ENCODE peak calls at places on chromosome 4, in four cellular contexts. One of them, this sample, is unnamed.

GRCh38 chr4:121307441-121308327 is 73.1 kb downstream of the QRFPR start:
- DNase-seq in HepG2: peak; percentile 34
- DNase-seq in K562: peak; percentile 56
- DNase-seq in GM12878: peak; percentile 51
- DNase-seq in this sample: peak; percentile 45

GRCh38 chr4:26729027-26729426 is 131.6 kb upstream of the STIM2 start:
- DNase-seq in K562: no peak
- DNase-seq in HepG2: peak; percentile 39
- DNase-seq in GM12878: no peak
- DNase-seq in this sample: no peak

GRCh38 chr4:98570160-98570797 is 88.1 kb downstream of the TSPAN5 start:
- DNase-seq in K562: no peak
- DNase-seq in GM12878: no peak
- DNase-seq in HepG2: no peak
- DNase-seq in this sample: no peak

GRCh38 chr4:40845136-40845910 is 95.6 kb downstream of the NSUN7 start:
- DNase-seq in HepG2: no peak
- DNase-seq in GM12878: no peak
- DNase-seq in K562: no peak
- DNase-seq in this sample: no peak

GRCh38 chr4:182829196-182829595 is 88.0 kb downstream of the DCTD start:
- DNase-seq in GM12878: no peak
- DNase-seq in HepG2: no peak
- DNase-seq in K562: no peak
- DNase-seq in this sample: no peak

GRCh38 chr4:85606505-85606904 is 131.6 kb downstream of the ARHGAP24 start:
- DNase-seq in HepG2: no peak
- DNase-seq in K562: no peak
- DNase-seq in GM12878: no peak
- DNase-seq in this sample: no peak

GRCh38 chr4:20279381-20279780 is 27.7 kb downstream of the SLIT2 start:
- DNase-seq in GM12878: no peak
- DNase-seq in K562: no peak
- DNase-seq in HepG2: no peak
- DNase-seq in this sample: no peak

GRCh38 chr4:121758896-121759568 is 5.9 kb downstream of the SMIM43 start:
- DNase-seq in K562: no peak
- DNase-seq in HepG2: no peak
- DNase-seq in GM12878: no peak
- DNase-seq in this sample: no peak

GRCh38 chr4:52266537-52267137 is 215.5 kb downstream of the SPATA18 start:
- DNase-seq in GM12878: no peak
- DNase-seq in K562: no peak
- DNase-seq in HepG2: no peak
- DNase-seq in this sample: no peak

GRCh38 chr4:8904041-8904501 is 32.4 kb upstream of the HMX1 start:
- DNase-seq in HepG2: no peak
- DNase-seq in K562: no peak
- DNase-seq in GM12878: no peak
- DNase-seq in this sample: no peak

GRCh38 chr4:140049024-140049923 is 104.7 kb downstream of the MAML3 start:
- DNase-seq in K562: no peak
- DNase-seq in GM12878: no peak
- DNase-seq in HepG2: peak; percentile 2
- DNase-seq in this sample: peak; percentile 55

GRCh38 chr4:85028910-85029309 is 62.4 kb upstream of the WDFY3 start:
- DNase-seq in GM12878: no peak
- DNase-seq in HepG2: no peak
- DNase-seq in K562: peak; percentile 3
- DNase-seq in this sample: no peak

GRCh38 chr4:24871176-24871575 is 41.7 kb downstream of the CCDC149 start:
- DNase-seq in K562: no peak
- DNase-seq in HepG2: no peak
- DNase-seq in GM12878: no peak
- DNase-seq in this sample: no peak

GRCh38 chr4:143389543-143390195 is 53.0 kb downstream of the GAB1 start:
- DNase-seq in HepG2: peak; percentile 72
- DNase-seq in K562: no peak
- DNase-seq in GM12878: no peak
- DNase-seq in this sample: no peak

GRCh38 chr4:40256329-40256728 is 59.5 kb downstream of the RHOH start:
- DNase-seq in HepG2: no peak
- DNase-seq in GM12878: no peak
- DNase-seq in K562: no peak
- DNase-seq in this sample: no peak

GRCh38 chr4:174437756-174438155 is 84.5 kb downstream of the HPGD start:
- DNase-seq in HepG2: no peak
- DNase-seq in GM12878: no peak
- DNase-seq in K562: no peak
- DNase-seq in this sample: no peak

DNA sequence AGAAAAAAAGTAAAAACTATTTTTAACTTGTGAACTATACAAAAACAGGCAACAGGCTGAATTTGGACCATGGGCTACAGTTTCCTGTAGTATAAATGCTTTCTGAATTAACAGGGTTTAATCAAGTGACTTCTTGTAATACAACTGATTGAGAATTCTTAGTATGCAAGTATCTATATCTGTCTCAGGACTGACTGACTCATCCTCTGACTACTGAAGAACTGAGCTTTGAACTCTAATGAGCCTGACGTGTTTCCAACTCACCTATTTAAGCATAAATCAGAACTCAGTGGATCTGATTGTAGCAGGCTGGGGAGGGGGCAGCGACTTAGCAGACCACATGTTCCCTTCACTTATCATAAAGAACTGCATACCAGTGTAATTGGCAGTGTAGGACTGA is 7.8 kb downstream of the SPATA4 start:
- DNase-seq in HepG2: peak; percentile 1
- DNase-seq in K562: no peak
- DNase-seq in GM12878: no peak
- DNase-seq in this sample: no peak
- TF ChIP-seq NR2C2 in HepG2: no peak
- TF ChIP-seq NR2C2 in K562: no peak
- TF ChIP-seq NR2C2 in GM12878: no peak
- TF ChIP-seq NR2C2 in this sample: no peak

GRCh38 chr4:92235741-92236140 is 68.0 kb upstream of the GRID2 start:
- DNase-seq in K562: no peak
- DNase-seq in GM12878: no peak
- DNase-seq in HepG2: no peak
- DNase-seq in this sample: no peak
- TF ChIP-seq NR2C2 in K562: no peak
- TF ChIP-seq NR2C2 in GM12878: no peak
- TF ChIP-seq NR2C2 in HepG2: no peak
- TF ChIP-seq NR2C2 in this sample: no peak

GRCh38 chr4:152748619-152749018 is 30.9 kb downstream of the TIGD4 start:
- DNase-seq in K562: no peak
- DNase-seq in HepG2: no peak
- DNase-seq in GM12878: no peak
- DNase-seq in this sample: no peak
- TF ChIP-seq NR2C2 in K562: no peak
- TF ChIP-seq NR2C2 in HepG2: no peak
- TF ChIP-seq NR2C2 in GM12878: no peak
- TF ChIP-seq NR2C2 in this sample: no peak

GRCh38 chr4:138953962-138954371 is 61.6 kb upstream of the NOCT start:
- DNase-seq in HepG2: no peak
- DNase-seq in GM12878: no peak
- DNase-seq in K562: no peak
- DNase-seq in this sample: no peak
- TF ChIP-seq NR2C2 in HepG2: no peak
- TF ChIP-seq NR2C2 in GM12878: no peak
- TF ChIP-seq NR2C2 in K562: no peak
- TF ChIP-seq NR2C2 in this sample: no peak

DNA sequence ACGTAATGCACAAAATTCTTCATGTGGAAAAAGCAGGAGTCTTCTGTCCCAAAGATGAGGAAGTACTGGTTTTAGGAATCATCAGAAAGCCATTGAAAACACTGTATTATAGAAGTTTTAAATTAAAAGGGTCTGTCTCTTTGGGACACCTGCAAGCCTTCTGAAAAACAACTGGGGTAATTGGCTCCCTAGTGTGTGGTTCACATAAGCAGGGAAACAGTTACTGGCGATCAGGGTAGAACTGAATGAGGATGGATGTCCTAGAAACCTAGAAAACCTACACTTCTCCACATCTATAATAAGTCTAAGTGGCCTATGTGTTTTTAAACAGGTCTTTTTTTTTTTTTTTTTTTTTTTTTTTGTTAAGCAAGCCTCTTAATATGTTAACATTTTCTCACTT is 945.5 kb upstream of the PCDH10 start:
- DNase-seq in K562: no peak
- DNase-seq in GM12878: no peak
- DNase-seq in HepG2: no peak
- DNase-seq in this sample: no peak
- TF ChIP-seq NR2C2 in K562: no peak
- TF ChIP-seq NR2C2 in GM12878: no peak
- TF ChIP-seq NR2C2 in HepG2: no peak
- TF ChIP-seq NR2C2 in this sample: no peak

GRCh38 chr4:118954246-118954645 is 65.6 kb downstream of the SYNPO2 start:
- DNase-seq in HepG2: no peak
- DNase-seq in K562: no peak
- DNase-seq in GM12878: no peak
- DNase-seq in this sample: no peak
- TF ChIP-seq NR2C2 in HepG2: no peak
- TF ChIP-seq NR2C2 in K562: no peak
- TF ChIP-seq NR2C2 in GM12878: no peak
- TF ChIP-seq NR2C2 in this sample: no peak

GRCh38 chr4:88907478-88907877 is 149.5 kb downstream of the FAM13A start:
- DNase-seq in HepG2: no peak
- DNase-seq in GM12878: no peak
- DNase-seq in K562: no peak
- DNase-seq in this sample: no peak

GRCh38 chr4:88908521-88908920 is 148.5 kb downstream of the FAM13A start:
- DNase-seq in K562: no peak
- DNase-seq in HepG2: no peak
- DNase-seq in GM12878: no peak
- DNase-seq in this sample: no peak

GRCh38 chr4:88911246-88912212 is 145.5 kb downstream of the FAM13A start:
- DNase-seq in K562: no peak
- DNase-seq in HepG2: no peak
- DNase-seq in GM12878: no peak
- DNase-seq in this sample: no peak

DNA sequence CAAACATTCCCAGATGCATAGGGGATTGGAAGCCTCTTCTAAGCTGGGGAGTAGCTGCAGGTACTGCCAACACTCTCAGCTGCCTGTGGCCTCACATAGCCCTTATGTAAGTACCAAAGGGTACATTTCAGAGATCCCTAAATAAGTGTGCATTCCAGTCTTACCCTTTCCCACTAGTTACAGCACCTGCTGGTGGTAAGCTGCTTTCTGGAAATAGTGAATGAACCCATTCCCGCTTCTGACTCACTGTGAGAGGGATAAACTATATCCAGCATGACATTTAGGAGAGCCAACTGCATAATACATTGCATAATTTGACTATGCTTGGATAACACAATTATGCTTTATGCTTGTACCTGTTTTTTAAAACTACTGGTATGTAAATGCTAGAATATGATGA is 149.0 kb downstream of the FAM13A start:
- DNase-seq in K562: no peak
- DNase-seq in GM12878: no peak
- DNase-seq in HepG2: no peak
- DNase-seq in this sample: no peak
- TF ChIP-seq NR2C2 in K562: no peak
- TF ChIP-seq NR2C2 in GM12878: no peak
- TF ChIP-seq NR2C2 in HepG2: no peak
- TF ChIP-seq NR2C2 in this sample: no peak

GRCh38 chr4:123363729-123364128 is 32.9 kb upstream of the SPRY1 start:
- DNase-seq in GM12878: no peak
- DNase-seq in K562: no peak
- DNase-seq in HepG2: no peak
- DNase-seq in this sample: no peak

GRCh38 chr4:123362103-123362502 is 34.5 kb upstream of the SPRY1 start:
- DNase-seq in K562: no peak
- DNase-seq in HepG2: no peak
- DNase-seq in GM12878: no peak
- DNase-seq in this sample: no peak

GRCh38 chr4:123356914-123357313 is 39.7 kb upstream of the SPRY1 start:
- DNase-seq in K562: peak; percentile 46
- DNase-seq in HepG2: no peak
- DNase-seq in GM12878: no peak
- DNase-seq in this sample: no peak

GRCh38 chr4:123361195-123361861 is 35.3 kb upstream of the SPRY1 start:
- DNase-seq in GM12878: no peak
- DNase-seq in K562: peak; percentile 75
- DNase-seq in HepG2: no peak
- DNase-seq in this sample: no peak

DNA sequence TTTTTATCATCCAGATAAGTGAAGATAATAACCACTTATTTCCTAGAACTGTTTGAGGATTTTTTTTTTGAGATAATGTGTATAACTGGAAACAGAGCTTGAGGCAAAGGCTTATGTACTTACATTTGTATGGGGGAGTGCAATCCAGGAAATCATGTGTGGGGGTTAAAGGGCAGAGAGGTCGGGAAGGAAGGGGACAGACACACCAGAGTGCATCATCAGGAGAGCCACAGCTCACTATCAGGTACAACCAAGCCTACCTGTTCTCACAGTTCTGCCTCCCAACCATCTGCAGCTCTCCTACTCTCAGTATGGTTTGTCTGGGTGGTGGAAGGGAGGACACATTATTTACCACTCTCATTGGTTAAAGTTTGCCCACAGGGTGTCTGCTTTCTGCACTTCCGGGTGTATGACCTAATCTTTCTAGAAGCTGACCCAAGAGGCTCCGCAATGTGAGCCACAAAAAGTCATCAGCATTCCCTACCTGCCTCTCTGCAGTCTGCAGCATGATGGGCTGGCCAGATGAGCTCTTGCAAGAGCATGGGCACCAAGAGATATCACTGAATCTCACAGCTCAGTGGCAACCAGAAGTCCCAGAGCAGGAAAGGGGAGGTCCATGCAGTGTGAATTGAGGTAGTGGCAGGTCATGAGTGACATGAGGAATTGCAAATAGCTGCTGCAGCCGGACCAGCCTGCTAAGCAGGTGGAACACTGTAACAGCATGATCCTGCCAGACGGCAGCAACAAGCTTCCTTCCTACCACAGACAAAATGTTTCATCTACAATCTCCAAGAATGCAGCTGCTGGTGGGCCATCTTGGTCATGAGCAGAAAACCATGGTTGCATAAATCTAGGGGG is 36.9 kb upstream of the SPRY1 start:
- DNase-seq in GM12878: no peak
- DNase-seq in HepG2: no peak
- DNase-seq in K562: no peak
- DNase-seq in this sample: no peak
- TF ChIP-seq NR2C2 in GM12878: no peak
- TF ChIP-seq NR2C2 in HepG2: no peak
- TF ChIP-seq NR2C2 in K562: no peak
- TF ChIP-seq NR2C2 in this sample: no peak

This sample was measured in WTC11.